ENCODE peak calls at places on chromosomes 5 and 9, in ten cellular contexts. D is spleen; J is PC-3; Q is CD4-positive, CD25-positive, alpha-beta regulatory T cell; B is heart right ventricle; K is astrocyte; N is aorta; E is esophagus squamous epithelium; Y is tibial artery; W is mesendoderm. A is an unnamed sample.
A peak's percentile ranks its signal among the peaks of the same experiment; 100 is the strongest.

GRCh38 chr5:177440990-177441780 is 5.4 kb upstream of the PRR7 start:
- DNase-seq in D (peak; percentile 72), J (no peak), Q (no peak), B (no peak), K (no peak), N (no peak), E (no peak), Y (no peak), W (no peak), A (no peak)

GRCh38 chr9:38068866-38069628 is at the start of gene SHB:
- DNase-seq in D (peak; percentile 95), J (peak; percentile 59), Q (peak; percentile 70), B (peak; percentile 82), K (no peak), N (peak; percentile 87), E (no peak), Y (peak; percentile 90), W (no peak), A (peak; percentile 76)

GRCh38 chr9:19875291-19875910 is 86.6 kb upstream of the SLC24A2 start:
- DNase-seq in D (no peak), J (no peak), Q (no peak), B (no peak), K (no peak), N (no peak), E (no peak), Y (no peak), W (no peak), A (no peak)

GRCh38 chr5:139925650-139926640 is 117.2 kb downstream of the NRG2 start:
- DNase-seq in D (no peak), J (no peak), Q (no peak), B (no peak), K (no peak), N (no peak), E (no peak), Y (no peak), W (no peak), A (no peak)

GRCh38 chr5:173925449-173926071 is 37.4 kb downstream of the CPEB4 start:
- DNase-seq in D (peak; percentile 82), J (peak; percentile 72), Q (peak; percentile 37), B (peak; percentile 41), K (no peak), N (peak; percentile 55), E (no peak), Y (no peak), W (peak; percentile 44), A (no peak)

GRCh38 chr5:149549461-149550266 is 1.6 kb downstream of the CSNK1A1 start:
- DNase-seq in D (no peak), J (peak; percentile 49), Q (peak; percentile 45), B (no peak), K (peak; percentile 29), N (no peak), E (no peak), Y (no peak), W (peak; percentile 81), A (peak; percentile 15)

GRCh38 chr9:108743901-108744371 is 111.8 kb downstream of the ACTL7B start:
- DNase-seq in D (no peak), J (no peak), Q (no peak), B (no peak), K (no peak), N (no peak), E (no peak), Y (no peak), W (peak; percentile 14), A (no peak)

GRCh38 chr5:62268792-62269191 is 37.2 kb upstream of the KIF2A start:
- DNase-seq in D (no peak), J (no peak), Q (no peak), B (no peak), K (no peak), N (no peak), E (no peak), Y (no peak), W (no peak), A (no peak)

GRCh38 chr5:4905674-4906528 is 234.2 kb upstream of the ADAMTS16 start:
- DNase-seq in D (no peak), J (no peak), Q (no peak), B (no peak), K (peak; percentile 41), N (peak; percentile 66), E (no peak), Y (peak; percentile 78), W (peak; percentile 73), A (peak; percentile 55)

GRCh38 chr9:118734696-118735095 is 634.5 kb downstream of the BRINP1 start:
- DNase-seq in D (no peak), J (no peak), Q (no peak), B (no peak), K (no peak), N (no peak), E (no peak), Y (no peak), W (no peak), A (no peak)

GRCh38 chr5:143870871-143871632 is 59.1 kb downstream of the HMHB1 start:
- DNase-seq in D (no peak), J (peak; percentile 67), Q (no peak), B (no peak), K (peak; percentile 51), N (no peak), E (no peak), Y (no peak), W (peak; percentile 95), A (no peak)

GRCh38 chr5:44332360-44332971 is 56.8 kb downstream of the FGF10 start:
- DNase-seq in D (no peak), J (peak; percentile 82), Q (no peak), B (no peak), K (no peak), N (no peak), E (no peak), Y (no peak), W (peak; percentile 84), A (no peak)

GRCh38 chr5:57816108-57816507 is 333.5 kb upstream of the ACTBL2 start:
- DNase-seq in D (no peak), J (peak; percentile 91), Q (no peak), B (no peak), K (peak; percentile 99), N (no peak), E (no peak), Y (no peak), W (peak; percentile 37), A (no peak)

GRCh38 chr5:171188016-171188415 is 121.0 kb upstream of the TLX3 start:
- DNase-seq in D (no peak), J (no peak), Q (no peak), B (no peak), K (no peak), N (no peak), E (no peak), Y (no peak), W (no peak), A (no peak)

GRCh38 chr5:171192111-171192510 is 116.9 kb upstream of the TLX3 start:
- DNase-seq in D (no peak), J (no peak), Q (no peak), B (no peak), K (no peak), N (no peak), E (no peak), Y (no peak), W (no peak), A (no peak)
- H3K27ac ChIP-seq in D (no peak overlapping the region), J (no peak overlapping the region), Q (no peak overlapping the region), B (no peak overlapping the region), K (no peak overlapping the region), N (no peak overlapping the region), E (no peak overlapping the region), Y (no peak overlapping the region), W (no peak overlapping the region), A (no peak overlapping the region)

GRCh38 chr5:132777209-132778069 is at the start of gene SEPTIN8:
- DNase-seq in D (peak; percentile 82), J (peak; percentile 42), Q (peak; percentile 24), B (peak; percentile 50), K (no peak), N (peak; percentile 74), E (no peak), Y (peak; percentile 81), W (peak; percentile 11), A (peak; percentile 68)
- H3K4me3 ChIP-seq in D (peak within 1 kb of the TSS; percentile 94), J (peak within 1 kb of the TSS; percentile 80), Q (peak within 1 kb of the TSS; percentile 56), B (peak within 1 kb of the TSS; percentile 82), K (peak within 1 kb of the TSS; percentile 77), N (peak within 1 kb of the TSS; percentile 97), E (peak within 1 kb of the TSS; percentile 80), Y (peak within 1 kb of the TSS; percentile 90), W (peak within 1 kb of the TSS; percentile 62), A (peak within 1 kb of the TSS; percentile 74)

GRCh38 chr5:130578354-130578753 is 586.7 kb downstream of the HINT1 start:
- DNase-seq in D (no peak), J (no peak), Q (no peak), B (no peak), K (no peak), N (no peak), E (no peak), Y (no peak), W (no peak), A (no peak)
- H3K27ac ChIP-seq in D (no peak overlapping the region), J (no peak overlapping the region), Q (no peak overlapping the region), B (no peak overlapping the region), K (no peak overlapping the region), N (no peak overlapping the region), E (no peak overlapping the region), Y (no peak overlapping the region), W (no peak overlapping the region), A (no peak overlapping the region)

DNA sequence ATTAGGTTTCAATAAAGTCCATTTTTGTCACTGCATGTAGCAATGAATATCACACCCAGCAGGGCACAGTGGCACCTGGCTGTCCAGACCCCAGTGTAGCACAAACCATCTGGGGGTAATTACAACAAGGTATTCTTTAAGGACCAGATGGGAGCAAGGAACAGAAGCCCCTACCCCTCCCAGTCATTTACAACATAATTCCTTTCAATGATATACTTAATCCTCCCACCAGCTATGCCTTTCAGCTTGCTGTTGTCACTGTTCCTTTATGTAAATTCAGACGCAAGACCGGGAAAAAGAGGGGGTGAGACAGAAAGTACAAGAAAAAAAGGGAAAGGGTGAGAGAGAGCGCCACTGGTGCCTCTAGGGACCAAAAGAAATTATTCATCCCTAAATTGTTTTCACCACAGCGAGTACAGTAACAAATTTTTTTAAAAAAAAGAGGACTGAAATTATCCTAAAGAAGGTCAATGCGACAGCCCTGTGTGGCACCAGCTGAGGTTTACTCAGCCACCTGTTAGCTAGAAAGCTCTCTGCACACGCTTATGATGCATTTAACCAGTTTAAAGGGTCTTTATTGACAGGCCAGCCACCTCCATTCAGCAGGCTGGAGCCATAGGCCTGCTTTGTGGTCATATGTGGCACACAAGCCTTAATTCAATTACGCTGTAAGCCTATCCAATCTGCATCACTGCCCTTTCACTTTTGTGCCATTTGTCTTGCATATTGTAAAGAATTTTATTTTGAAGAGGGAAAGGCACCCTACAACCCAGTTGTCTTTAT is 210.2 kb upstream of the ISL1 start:
- DNase-seq in D (no peak), J (no peak), Q (no peak), B (no peak), K (no peak), N (no peak), E (no peak), Y (no peak), W (peak; percentile 10), A (no peak)
- H3K4me3 ChIP-seq in D (no peak overlapping the region), J (no peak overlapping the region), Q (no peak overlapping the region), B (no peak overlapping the region), K (no peak overlapping the region), N (no peak overlapping the region), E (no peak overlapping the region), Y (no peak overlapping the region), W (no peak overlapping the region), A (no peak overlapping the region)

DNA sequence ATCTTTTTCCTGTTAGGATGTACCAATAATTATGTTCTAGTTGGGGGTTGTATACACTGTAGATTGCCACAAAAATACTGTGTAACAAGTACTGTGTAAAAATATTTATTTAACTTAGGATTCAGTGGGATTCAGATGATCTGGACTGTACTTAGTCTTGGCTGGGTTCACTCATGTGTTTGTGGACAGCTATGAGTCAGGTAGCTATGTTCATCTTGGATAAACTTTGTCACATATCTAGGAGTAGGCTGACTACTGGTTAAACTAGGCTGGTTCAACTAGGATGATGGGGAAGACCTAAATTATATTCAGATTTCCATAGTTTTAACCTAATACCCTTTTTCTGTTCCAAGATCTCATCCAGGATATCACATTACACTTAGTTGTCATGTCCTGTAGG is 32.1 kb upstream of the TNFSF15 start:
- DNase-seq in D (no peak), J (peak; percentile 59), Q (no peak), B (no peak), K (peak; percentile 20), N (no peak), E (no peak), Y (no peak), W (no peak), A (no peak)
- H3K27ac ChIP-seq in D (no peak overlapping the region), J (no peak overlapping the region), Q (no peak overlapping the region), B (no peak overlapping the region), K (no peak overlapping the region), N (no peak overlapping the region), E (no peak overlapping the region), Y (no peak overlapping the region), W (no peak overlapping the region), A (no peak overlapping the region)